ENCODE peak calls at places on chromosomes 12 and 14, in seven cellular contexts. One of them, this sample, is unnamed.

GRCh38 chr12:99110212-99110611 is 465.1 kb downstream of the APAF1 start:
- DNase-seq in adrenal gland: no peak
- DNase-seq in epithelial cell of esophagus: no peak
- DNase-seq in retinal pigment epithelial cell: no peak
- DNase-seq in mucosa of descending colon: no peak
- DNase-seq in A549: no peak
- DNase-seq in activated B cell treated with CpG ODN at 0.5 μM for 24 hours: no peak
- DNase-seq in this sample: no peak

GRCh38 chr14:96683575-96684289 is 113.5 kb upstream of the VRK1 start:
- DNase-seq in epithelial cell of esophagus: no peak
- DNase-seq in activated B cell treated with CpG ODN at 0.5 μM for 24 hours: no peak
- DNase-seq in retinal pigment epithelial cell: no peak
- DNase-seq in adrenal gland: no peak
- DNase-seq in mucosa of descending colon: no peak
- DNase-seq in A549: no peak
- DNase-seq in this sample: no peak

GRCh38 chr12:98453492-98453891 is 61.9 kb upstream of the TMPO start:
- DNase-seq in A549: no peak
- DNase-seq in mucosa of descending colon: no peak
- DNase-seq in activated B cell treated with CpG ODN at 0.5 μM for 24 hours: no peak
- DNase-seq in epithelial cell of esophagus: no peak
- DNase-seq in retinal pigment epithelial cell: no peak
- DNase-seq in adrenal gland: no peak
- DNase-seq in this sample: no peak

GRCh38 chr14:33524244-33524643 is 426.6 kb downstream of the EGLN3 start:
- DNase-seq in A549: no peak
- DNase-seq in mucosa of descending colon: no peak
- DNase-seq in retinal pigment epithelial cell: no peak
- DNase-seq in activated B cell treated with CpG ODN at 0.5 μM for 24 hours: no peak
- DNase-seq in adrenal gland: no peak
- DNase-seq in epithelial cell of esophagus: no peak
- DNase-seq in this sample: no peak

GRCh38 chr12:93541578-93542217 is 30.8 kb upstream of the SOCS2 start:
- DNase-seq in activated B cell treated with CpG ODN at 0.5 μM for 24 hours: no peak
- DNase-seq in A549: no peak
- DNase-seq in adrenal gland: no peak
- DNase-seq in mucosa of descending colon: no peak
- DNase-seq in retinal pigment epithelial cell: no peak
- DNase-seq in epithelial cell of esophagus: no peak
- DNase-seq in this sample: no peak

GRCh38 chr12:100184549-100184948 is 16.1 kb upstream of the ACTR6 start:
- DNase-seq in activated B cell treated with CpG ODN at 0.5 μM for 24 hours: no peak
- DNase-seq in adrenal gland: no peak
- DNase-seq in mucosa of descending colon: no peak
- DNase-seq in retinal pigment epithelial cell: no peak
- DNase-seq in A549: no peak
- DNase-seq in epithelial cell of esophagus: no peak
- DNase-seq in this sample: no peak

GRCh38 chr14:74204481-74204880 is 34.8 kb upstream of the VSX2 start:
- DNase-seq in epithelial cell of esophagus: no peak
- DNase-seq in adrenal gland: no peak
- DNase-seq in retinal pigment epithelial cell: no peak
- DNase-seq in activated B cell treated with CpG ODN at 0.5 μM for 24 hours: no peak
- DNase-seq in mucosa of descending colon: no peak
- DNase-seq in A549: no peak
- DNase-seq in this sample: no peak

GRCh38 chr12:99769581-99769980 is 122.0 kb downstream of the GARIN6 start:
- DNase-seq in mucosa of descending colon: no peak
- DNase-seq in adrenal gland: no peak
- DNase-seq in retinal pigment epithelial cell: peak; percentile 18
- DNase-seq in A549: no peak
- DNase-seq in epithelial cell of esophagus: no peak
- DNase-seq in activated B cell treated with CpG ODN at 0.5 μM for 24 hours: no peak
- DNase-seq in this sample: no peak

GRCh38 chr14:63426838-63427237 is 108.1 kb upstream of the GPHB5 start:
- DNase-seq in A549: no peak
- DNase-seq in retinal pigment epithelial cell: no peak
- DNase-seq in epithelial cell of esophagus: no peak
- DNase-seq in activated B cell treated with CpG ODN at 0.5 μM for 24 hours: no peak
- DNase-seq in adrenal gland: no peak
- DNase-seq in mucosa of descending colon: no peak
- DNase-seq in this sample: no peak

GRCh38 chr14:21087294-21088091 is 11.0 kb downstream of the ZNF219 start:
- DNase-seq in retinal pigment epithelial cell: peak; percentile 71
- DNase-seq in activated B cell treated with CpG ODN at 0.5 μM for 24 hours: no peak
- DNase-seq in mucosa of descending colon: no peak
- DNase-seq in epithelial cell of esophagus: peak; percentile 78
- DNase-seq in A549: no peak
- DNase-seq in adrenal gland: peak; percentile 76
- DNase-seq in this sample: no peak

GRCh38 chr12:112803620-112804279 is 12.2 kb downstream of the RPH3A start:
- DNase-seq in mucosa of descending colon: no peak
- DNase-seq in activated B cell treated with CpG ODN at 0.5 μM for 24 hours: no peak
- DNase-seq in epithelial cell of esophagus: no peak
- DNase-seq in A549: no peak
- DNase-seq in adrenal gland: no peak
- DNase-seq in retinal pigment epithelial cell: no peak
- DNase-seq in this sample: no peak
- TF ChIP-seq CTCF in mucosa of descending colon: no peak
- TF ChIP-seq CTCF in activated B cell treated with CpG ODN at 0.5 μM for 24 hours: no peak
- TF ChIP-seq CTCF in epithelial cell of esophagus: no peak
- TF ChIP-seq CTCF in A549: peak; percentile 14
- TF ChIP-seq CTCF in adrenal gland: no peak
- TF ChIP-seq CTCF in retinal pigment epithelial cell: no peak
- TF ChIP-seq CTCF in this sample: no peak

GRCh38 chr12:67222302-67222701 is 46.9 kb upstream of the CAND1 start:
- DNase-seq in A549: no peak
- DNase-seq in epithelial cell of esophagus: peak; percentile 55
- DNase-seq in mucosa of descending colon: no peak
- DNase-seq in retinal pigment epithelial cell: no peak
- DNase-seq in activated B cell treated with CpG ODN at 0.5 μM for 24 hours: no peak
- DNase-seq in adrenal gland: no peak
- DNase-seq in this sample: no peak
- TF ChIP-seq CTCF in A549: peak; percentile 28
- TF ChIP-seq CTCF in epithelial cell of esophagus: peak; percentile 73
- TF ChIP-seq CTCF in mucosa of descending colon: no peak
- TF ChIP-seq CTCF in retinal pigment epithelial cell: peak; percentile 65
- TF ChIP-seq CTCF in activated B cell treated with CpG ODN at 0.5 μM for 24 hours: no peak
- TF ChIP-seq CTCF in adrenal gland: no peak
- TF ChIP-seq CTCF in this sample: peak; percentile 66

GRCh38 chr12:85367886-85368385 is 87.9 kb downstream of the ALX1 start:
- DNase-seq in A549: no peak
- DNase-seq in mucosa of descending colon: no peak
- DNase-seq in adrenal gland: no peak
- DNase-seq in activated B cell treated with CpG ODN at 0.5 μM for 24 hours: no peak
- DNase-seq in retinal pigment epithelial cell: no peak
- DNase-seq in epithelial cell of esophagus: no peak
- DNase-seq in this sample: no peak
- TF ChIP-seq CTCF in A549: no peak
- TF ChIP-seq CTCF in mucosa of descending colon: no peak
- TF ChIP-seq CTCF in adrenal gland: no peak
- TF ChIP-seq CTCF in activated B cell treated with CpG ODN at 0.5 μM for 24 hours: no peak
- TF ChIP-seq CTCF in retinal pigment epithelial cell: no peak
- TF ChIP-seq CTCF in epithelial cell of esophagus: no peak
- TF ChIP-seq CTCF in this sample: no peak

DNA sequence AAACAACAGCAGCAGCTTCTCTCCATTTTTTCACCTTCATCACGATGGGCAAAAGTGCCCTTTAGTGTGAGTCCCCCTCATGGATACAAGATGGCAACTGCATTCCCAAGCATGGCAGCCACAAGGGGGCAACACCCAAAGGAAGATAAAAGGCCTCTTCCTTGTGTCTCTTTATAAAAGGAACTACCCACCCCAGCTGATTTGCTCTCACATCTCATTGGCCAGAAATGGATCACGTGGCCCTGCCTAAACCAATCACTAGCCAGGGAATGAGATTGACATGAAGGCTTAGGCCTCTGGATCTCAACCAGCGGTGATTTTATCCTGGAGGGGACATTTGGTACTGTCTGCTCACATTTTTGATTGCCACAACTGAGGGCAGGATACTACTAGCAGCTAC is 21.9 kb upstream of the IFT81 start:
- DNase-seq in epithelial cell of esophagus: peak; percentile 70
- DNase-seq in adrenal gland: peak; percentile 75
- DNase-seq in A549: peak; percentile 97
- DNase-seq in retinal pigment epithelial cell: no peak
- DNase-seq in activated B cell treated with CpG ODN at 0.5 μM for 24 hours: no peak
- DNase-seq in mucosa of descending colon: peak; percentile 52
- DNase-seq in this sample: no peak
- TF ChIP-seq CTCF in epithelial cell of esophagus: peak; percentile 49
- TF ChIP-seq CTCF in adrenal gland: peak; percentile 19
- TF ChIP-seq CTCF in A549: peak; percentile 40
- TF ChIP-seq CTCF in retinal pigment epithelial cell: peak; percentile 56
- TF ChIP-seq CTCF in activated B cell treated with CpG ODN at 0.5 μM for 24 hours: no peak
- TF ChIP-seq CTCF in mucosa of descending colon: no peak
- TF ChIP-seq CTCF in this sample: peak; percentile 65

GRCh38 chr14:57871487-57872080 is 5.7 kb upstream of the SLC35F4 start:
- DNase-seq in activated B cell treated with CpG ODN at 0.5 μM for 24 hours: no peak
- DNase-seq in epithelial cell of esophagus: peak; percentile 48
- DNase-seq in retinal pigment epithelial cell: peak; percentile 7
- DNase-seq in mucosa of descending colon: peak; percentile 18
- DNase-seq in adrenal gland: no peak
- DNase-seq in A549: peak; percentile 21
- DNase-seq in this sample: no peak
- TF ChIP-seq CTCF in activated B cell treated with CpG ODN at 0.5 μM for 24 hours: no peak
- TF ChIP-seq CTCF in epithelial cell of esophagus: peak; percentile 78
- TF ChIP-seq CTCF in retinal pigment epithelial cell: peak; percentile 87
- TF ChIP-seq CTCF in mucosa of descending colon: no peak
- TF ChIP-seq CTCF in adrenal gland: peak; percentile 46
- TF ChIP-seq CTCF in A549: peak; percentile 67
- TF ChIP-seq CTCF in this sample: peak; percentile 84

This sample was measured in type B pancreatic cell.